ENCODE peak calls at places on chromosomes 6 and 20, in six cellular contexts. C is spleen, V is heart left ventricle, X is stomach, B is psoas muscle, P is IMR-90. Z is an unnamed sample. For H3K4me1 and H3K27me3, the result is how much of the 10 kb centered on the place peaks cover.

GRCh38 chr6:73792738-73793137 is 96.7 kb downstream of the CD109 start:
- DNase-seq in V (no peak), X (no peak), C (no peak), B (no peak), P (no peak), Z (no peak)

GRCh38 chr20:17062712-17063111 is 164.1 kb upstream of the PCSK2 start:
- DNase-seq in C (no peak), B (no peak), X (no peak), P (no peak), V (no peak), Z (no peak)

GRCh38 chr20:23268792-23269354 is 81.7 kb upstream of the NXT1 start:
- DNase-seq in V (no peak), C (peak), B (no peak), P (no peak), X (no peak), Z (no peak)

GRCh38 chr6:154386848-154387717 is 30.5 kb upstream of the IPCEF1 start:
- DNase-seq in C (no peak), B (no peak), P (peak), X (no peak), V (no peak), Z (peak)

GRCh38 chr6:168828800-168829199 is 387.8 kb downstream of the SMOC2 start:
- DNase-seq in X (no peak), V (no peak), B (no peak), C (no peak), P (no peak), Z (no peak)

GRCh38 chr6:106974999-106975698 is 620 bp upstream of the CD24 start:
- DNase-seq in P (no peak), C (peak), V (no peak), B (peak), X (peak), Z (peak)

GRCh38 chr6:25199544-25199943 is 79.6 kb upstream of the CARMIL1 start:
- DNase-seq in V (no peak), X (no peak), C (no peak), B (no peak), P (no peak), Z (no peak)

GRCh38 chr6:126040826-126041225 is 54.5 kb downstream of the TRMT11 start:
- DNase-seq in X (peak), B (no peak), V (no peak), P (peak), C (no peak), Z (no peak)

GRCh38 chr6:21634582-21634981 is 41.0 kb downstream of the SOX4 start:
- DNase-seq in X (no peak), V (no peak), B (no peak), P (peak), C (no peak), Z (no peak)

GRCh38 chr6:118893095-118893881 is 664 bp upstream of the ASF1A start:
- DNase-seq in V (no peak), B (peak), C (no peak), X (no peak), P (peak), Z (peak)

GRCh38 chr20:2748551-2749342 is 51.7 kb downstream of the CPXM1 start:
- DNase-seq in V (no peak), X (no peak), C (peak), B (no peak), P (no peak), Z (no peak)

GRCh38 chr20:31698803-31699718 is 23.6 kb downstream of the BCL2L1 start:
- DNase-seq in P (peak), X (peak), C (no peak), B (peak), V (peak), Z (no peak)

GRCh38 chr20:31695849-31696804 is 26.5 kb downstream of the BCL2L1 start:
- DNase-seq in V (peak), P (peak), C (no peak), B (peak), X (no peak), Z (no peak)

GRCh38 chr6:40743690-40744446 is 156.7 kb upstream of the LRFN2 start:
- DNase-seq in V (no peak), C (no peak), P (no peak), X (no peak), B (no peak), Z (no peak)

GRCh38 chr20:38471987-38472512 is 593 bp upstream of the RALGAPB start:
- DNase-seq in X (no peak), V (no peak), B (no peak), C (no peak), P (no peak), Z (no peak)

GRCh38 chr6:116210750-116211425 is 43.0 kb downstream of the TSPYL4 start:
- DNase-seq in V (peak), B (peak), P (peak), C (no peak), X (no peak), Z (no peak)

DNA sequence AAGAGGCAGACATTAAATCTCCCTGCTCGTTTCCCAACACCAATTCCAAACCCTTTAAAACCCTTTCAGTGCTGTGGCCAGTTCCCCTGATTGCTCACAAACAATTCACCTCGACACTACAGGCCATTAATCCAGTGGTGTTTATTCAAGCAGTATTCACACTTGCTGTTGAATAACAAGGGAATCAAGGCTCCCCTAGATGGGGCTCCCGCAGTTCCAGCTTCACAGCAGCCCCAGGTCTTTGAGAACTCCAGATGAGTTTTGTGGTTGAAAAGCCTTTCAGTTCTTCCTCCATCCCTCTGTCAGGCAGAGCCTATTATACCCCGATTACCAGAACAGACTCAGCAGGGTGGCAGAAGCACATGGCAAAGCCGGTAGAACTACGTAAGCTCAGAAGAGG is 36.2 kb downstream of the JAG1 start:
- DNase-seq in B (no peak), P (no peak), X (no peak), V (no peak), C (no peak), Z (no peak)
- H3K4me1 ChIP-seq in B (under half), P (under half), X (under half), V (half or more), C (under half), Z (under half)

GRCh38 chr20:57416296-57417022 is 25.3 kb downstream of the RBM38 start:
- DNase-seq in B (no peak), C (peak), P (no peak), X (no peak), V (peak), Z (no peak)
- H3K27me3 ChIP-seq in B (under half), C (under half), P (under half), X (under half), V (under half), Z (under half)

GRCh38 chr20:63542031-63542559 is 4.9 kb upstream of the PTK6 start:
- DNase-seq in V (no peak), C (peak), P (no peak), X (peak), B (no peak), Z (no peak)

GRCh38 chr20:63543131-63543530 is 4.4 kb downstream of the SRMS start:
- DNase-seq in P (no peak), B (no peak), C (no peak), V (no peak), X (no peak), Z (no peak)

GRCh38 chr20:63543733-63544132 is 3.8 kb downstream of the SRMS start:
- DNase-seq in V (no peak), B (no peak), P (no peak), C (no peak), X (no peak), Z (no peak)

GRCh38 chr20:63541371-63541770 is 4.2 kb upstream of the PTK6 start:
- DNase-seq in X (no peak), P (no peak), C (no peak), B (no peak), V (no peak), Z (no peak)

GRCh38 chr20:63542696-63543095 is 4.9 kb downstream of the SRMS start:
- DNase-seq in B (no peak), X (no peak), C (peak), V (no peak), P (no peak), Z (no peak)
- H3K4me1 ChIP-seq in B (under half), X (under half), C (half or more), V (under half), P (under half), Z (under half)

GRCh38 chr20:59138114-59138602 is 25.5 kb upstream of the ZNF831 start:
- DNase-seq in P (no peak), B (no peak), C (no peak), V (no peak), X (no peak), Z (no peak)

GRCh38 chr20:59137532-59137931 is 26.1 kb upstream of the ZNF831 start:
- DNase-seq in P (no peak), V (peak), X (no peak), C (no peak), B (peak), Z (no peak)

GRCh38 chr20:59134182-59134581 is 29.4 kb upstream of the ZNF831 start:
- DNase-seq in C (no peak), V (no peak), X (no peak), B (no peak), P (no peak), Z (no peak)

GRCh38 chr20:59136027-59136426 is 27.6 kb upstream of the ZNF831 start:
- DNase-seq in B (no peak), P (no peak), V (no peak), C (no peak), X (no peak), Z (no peak)

DNA sequence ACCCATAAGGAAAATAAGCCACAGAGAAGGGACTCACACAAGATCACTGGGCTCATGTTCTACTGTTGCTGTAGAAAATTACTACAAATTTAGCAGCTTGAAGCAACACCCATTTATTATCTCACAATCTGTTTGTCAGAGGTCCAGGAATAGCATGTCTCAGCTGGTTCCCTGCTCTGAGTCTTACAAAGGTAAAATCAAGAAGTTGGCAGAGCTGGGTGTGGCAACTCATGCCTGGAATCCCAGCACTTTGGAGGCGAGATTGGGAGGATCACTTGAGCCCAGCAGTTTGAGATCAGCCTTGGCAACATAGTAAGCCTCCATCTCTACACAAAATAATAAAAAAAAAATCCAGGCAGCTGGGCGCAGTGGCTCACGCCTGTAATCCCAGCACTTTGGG is 28.5 kb upstream of the ZNF831 start:
- DNase-seq in B (no peak), C (no peak), P (no peak), V (no peak), X (no peak), Z (no peak)
- H3K27me3 ChIP-seq in B (under half), C (under half), P (under half), V (under half), X (under half), Z (under half)

DNA sequence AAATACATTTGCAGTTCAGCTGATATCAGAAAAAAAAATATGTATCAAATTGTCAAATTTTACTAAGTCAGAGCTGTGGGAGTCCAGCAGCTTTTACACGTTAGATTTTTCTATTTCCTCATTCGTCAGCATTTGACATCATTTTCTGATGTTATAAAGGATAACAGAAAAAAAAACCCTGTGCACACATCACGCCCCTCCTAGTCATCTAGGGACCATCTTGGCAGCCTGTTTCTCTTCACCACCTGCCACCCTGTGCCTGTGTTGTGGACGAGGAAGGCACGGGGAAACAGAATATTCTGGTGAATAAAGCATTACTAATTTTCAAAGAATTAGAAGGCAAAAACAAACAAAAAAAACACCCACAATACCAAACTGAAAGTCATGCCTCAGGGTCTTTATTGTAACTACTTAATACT is 12.4 kb downstream of the B4GALT5 start:
- DNase-seq in X (no peak), P (peak), B (no peak), V (no peak), C (no peak), Z (no peak)
- H3K4me1 ChIP-seq in X (under half), P (under half), B (half or more), V (half or more), C (half or more), Z (under half)

GRCh38 chr6:160202411-160202810 is 56.2 kb downstream of the SLC22A2 start:
- DNase-seq in X (no peak), V (no peak), B (no peak), C (no peak), P (no peak), Z (no peak)

GRCh38 chr6:160203522-160203921 is 55.1 kb downstream of the SLC22A2 start:
- DNase-seq in P (no peak), V (no peak), C (no peak), B (no peak), X (no peak), Z (no peak)

GRCh38 chr6:160203953-160204352 is 54.7 kb downstream of the SLC22A2 start:
- DNase-seq in X (no peak), C (no peak), V (no peak), B (no peak), P (no peak), Z (no peak)

GRCh38 chr6:160207618-160208017 is 51.0 kb downstream of the SLC22A2 start:
- DNase-seq in B (no peak), P (no peak), C (no peak), X (no peak), V (no peak), Z (no peak)
- H3K27me3 ChIP-seq in B (under half), P (under half), C (under half), X (under half), V (under half), Z (under half)

Z was measured in HAP-1.